ENCODE peak calls at places on chromosomes 11 and 22, in four cellular contexts. X is K562, E is HL-60, O is GM12878. T is an unnamed sample.

GRCh38 chr22:38755911-38756532 is at the start of gene SUN2:
- DNase-seq in X (peak), E (peak), O (peak), T (peak)

GRCh38 chr22:49983148-49984042 is 22.8 kb downstream of the PIM3 start:
- DNase-seq in X (no peak), E (no peak), O (no peak), T (no peak)

GRCh38 chr22:30290679-30291333 is 1.5 kb upstream of the CASTOR1 start:
- DNase-seq in X (no peak), E (no peak), O (no peak), T (no peak)

GRCh38 chr11:129249351-129249750 is 57.2 kb upstream of the ARHGAP32 start:
- DNase-seq in X (no peak), E (no peak), O (no peak), T (no peak)

GRCh38 chr22:49971232-49972162 is 10.9 kb downstream of the PIM3 start:
- DNase-seq in X (peak), E (peak), O (no peak), T (no peak)

GRCh38 chr11:47270331-47271271 is 668 bp downstream of the MADD start:
- DNase-seq in X (peak), E (no peak), O (no peak), T (no peak)

GRCh38 chr11:68865241-68865640 is 23.5 kb upstream of the CPT1A start:
- DNase-seq in X (no peak), E (no peak), O (no peak), T (no peak)

GRCh38 chr11:64850979-64851567 is 6.6 kb upstream of the CDC42BPG start:
- DNase-seq in X (no peak), E (no peak), O (peak), T (peak)

GRCh38 chr22:47713880-47714452 is 951.5 kb downstream of the TBC1D22A start:
- DNase-seq in X (peak), E (no peak), O (no peak), T (no peak)

GRCh38 chr11:133961890-133962289 is 5.1 kb upstream of the IGSF9B start:
- DNase-seq in X (no peak), E (no peak), O (no peak), T (no peak)

GRCh38 chr11:1840780-1841480 is 2.1 kb downstream of the TNNI2 start:
- DNase-seq in X (peak), E (no peak), O (no peak), T (no peak)

GRCh38 chr11:125164422-125165110 is at the start of gene PKNOX2:
- DNase-seq in X (peak), E (no peak), O (no peak), T (peak)

GRCh38 chr11:16606784-16607674 is 131.4 kb upstream of the C11orf58 start:
- DNase-seq in X (peak), E (no peak), O (no peak), T (no peak)

GRCh38 chr11:8913961-8914660 is 3.1 kb downstream of the AKIP1 start:
- DNase-seq in X (peak), E (peak), O (no peak), T (no peak)

GRCh38 chr22:42794551-42795510 is 62.2 kb downstream of the ARFGAP3 start:
- DNase-seq in X (no peak), E (no peak), O (no peak), T (no peak)

GRCh38 chr22:44449061-44449682 is 48.9 kb downstream of the RTL6 start:
- DNase-seq in X (peak), E (peak), O (no peak), T (no peak)

GRCh38 chr11:78268516-78269410 is 80.0 kb downstream of the USP35 start:
- DNase-seq in X (no peak), E (no peak), O (no peak), T (no peak)

GRCh38 chr11:71432761-71433647 is 15.2 kb downstream of the DHCR7 start:
- DNase-seq in X (no peak), E (no peak), O (no peak), T (no peak)

GRCh38 chr11:130002352-130002845 is at the start of gene PRDM10:
- DNase-seq in X (peak), E (peak), O (no peak), T (peak)

GRCh38 chr22:45692549-45692948 is 20.9 kb downstream of the ATXN10 start:
- DNase-seq in X (no peak), E (no peak), O (no peak), T (no peak)

GRCh38 chr22:30444632-30445437 is 19.3 kb downstream of the MTFP1 start:
- DNase-seq in X (peak), E (peak), O (no peak), T (no peak)

GRCh38 chr11:47553417-47553746 is 450 bp upstream of the CELF1 start:
- DNase-seq in X (no peak), E (no peak), O (no peak), T (no peak)

GRCh38 chr22:25221790-25222189 is 2.4 kb downstream of the CRYBB2 start:
- DNase-seq in X (no peak), E (no peak), O (no peak), T (no peak)

GRCh38 chr22:40654522-40655167 is 18.1 kb upstream of the MRTFA start:
- DNase-seq in X (peak), E (no peak), O (no peak), T (no peak)

GRCh38 chr11:65770951-65771567 is 9.7 kb downstream of the AP5B1 start:
- DNase-seq in X (no peak), E (no peak), O (no peak), T (no peak)

GRCh38 chr11:66467756-66468155 is 1.1 kb downstream of the PELI3 start:
- DNase-seq in X (no peak), E (peak), O (no peak), T (no peak)

GRCh38 chr11:71420455-71421241 is 27.5 kb downstream of the DHCR7 start:
- DNase-seq in X (peak), E (no peak), O (peak), T (no peak)

GRCh38 chr11:126518130-126518995 is 162.9 kb downstream of the ST3GAL4 start:
- DNase-seq in X (no peak), E (no peak), O (no peak), T (no peak)

GRCh38 chr11:32034149-32034548 is 56.7 kb upstream of the RCN1 start:
- DNase-seq in X (no peak), E (no peak), O (no peak), T (no peak)

GRCh38 chr11:103024086-103024485 is 67.9 kb downstream of the DCUN1D5 start:
- DNase-seq in X (no peak), E (no peak), O (no peak), T (no peak)

GRCh38 chr22:22927196-22927887 is 39.7 kb downstream of the IGLL5 start:
- DNase-seq in X (peak), E (no peak), O (no peak), T (no peak)

GRCh38 chr11:76151561-76152085 is 54.7 kb downstream of the WNT11 start:
- DNase-seq in X (no peak), E (no peak), O (no peak), T (no peak)

GRCh38 chr11:95364324-95365295 is 133.6 kb upstream of the SESN3 start:
- DNase-seq in X (no peak), E (no peak), O (no peak), T (no peak)

DNA sequence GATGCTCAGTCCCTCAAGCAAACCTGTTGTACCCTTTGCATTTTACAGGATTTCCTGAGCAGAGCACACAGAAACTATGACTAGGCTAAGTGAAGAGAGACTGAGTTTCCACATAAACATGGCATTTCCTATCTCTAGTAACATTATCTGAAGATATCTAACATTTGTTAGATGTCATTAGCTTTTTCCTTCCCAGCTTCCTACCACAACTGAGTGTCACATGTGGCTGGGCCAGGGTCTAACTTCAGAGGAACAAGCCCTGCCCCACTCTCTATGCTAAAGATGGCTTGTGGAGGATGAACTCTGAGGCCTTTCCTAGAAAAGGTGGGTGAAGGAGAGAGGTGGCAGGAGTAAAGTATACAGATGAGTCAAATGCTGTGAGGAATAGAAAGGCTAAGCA is 16.5 kb downstream of the C22orf42 start:
- DNase-seq in X (no peak), E (no peak), O (no peak), T (no peak)
- TF ChIP-seq SPI1 in X (no peak), E (no peak), O (no peak), T (no peak)

DNA sequence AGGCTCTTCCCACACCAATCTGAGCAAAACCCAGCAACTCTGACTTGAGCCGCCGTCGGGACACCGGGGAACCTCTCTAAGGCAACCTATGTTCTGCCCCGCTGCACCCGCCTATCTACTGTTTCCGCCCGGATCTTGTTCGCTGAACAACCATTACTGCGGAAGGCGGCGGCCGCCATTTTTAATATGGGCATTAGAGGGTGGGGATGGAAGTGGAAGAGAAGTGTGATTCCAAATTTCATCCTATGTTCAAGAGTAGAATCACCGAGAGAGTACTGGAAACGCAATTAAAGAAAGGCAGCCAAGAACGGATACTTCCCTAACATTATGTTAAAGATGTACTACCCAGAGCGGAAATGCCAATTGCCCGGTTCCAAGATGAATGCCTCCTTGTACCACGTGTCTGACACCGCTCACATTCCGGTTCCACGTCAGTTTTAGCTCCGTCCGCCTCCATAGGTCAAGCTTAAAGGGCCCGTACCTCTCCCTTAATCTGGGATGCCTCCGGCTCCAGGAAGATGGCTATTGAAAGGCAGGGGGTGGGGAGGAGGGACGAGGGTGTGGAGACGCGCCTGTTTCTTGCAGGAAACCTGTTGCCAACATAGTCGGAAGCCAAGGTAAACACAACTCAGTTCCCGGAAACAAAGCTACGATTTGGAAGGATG is at the start of gene DPAGT1:
- DNase-seq in X (peak), E (peak), O (peak), T (peak)
- TF ChIP-seq POLR2AphosphoS5 in X (no peak), E (peak), O (no peak), T (no peak)

GRCh38 chr11:123193742-123194141 is 1.3 kb downstream of the CLMP start:
- DNase-seq in X (no peak), E (no peak), O (no peak), T (no peak)

GRCh38 chr11:123188508-123189165 is 6.4 kb downstream of the CLMP start:
- DNase-seq in X (no peak), E (no peak), O (no peak), T (no peak)

GRCh38 chr11:123191939-123192338 is 3.1 kb downstream of the CLMP start:
- DNase-seq in X (no peak), E (no peak), O (no peak), T (no peak)

GRCh38 chr11:123187670-123188507 is 7.2 kb downstream of the CLMP start:
- DNase-seq in X (no peak), E (no peak), O (no peak), T (no peak)

DNA sequence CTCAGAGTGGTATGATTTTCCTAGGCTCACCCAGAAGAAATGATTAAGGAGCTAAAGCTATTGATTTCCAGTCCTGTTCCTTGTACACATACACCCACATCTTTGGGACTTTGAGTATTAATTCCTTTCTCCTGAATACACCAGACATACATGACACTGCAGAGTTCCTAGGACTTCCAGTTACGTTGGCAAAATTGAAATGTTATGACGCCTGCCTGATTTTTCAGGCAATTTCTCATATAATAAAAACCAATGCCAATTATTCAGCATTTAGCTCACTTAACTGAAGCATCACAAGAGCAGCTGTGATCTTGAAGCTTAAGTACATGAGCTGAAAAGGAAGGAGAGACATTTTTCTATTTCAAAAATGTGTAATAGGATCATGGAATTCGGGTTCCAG is 4.5 kb downstream of the CLMP start:
- DNase-seq in X (no peak), E (no peak), O (no peak), T (no peak)
- TF ChIP-seq SPI1 in X (no peak), E (no peak), O (no peak), T (no peak)

GRCh38 chr11:23090659-23091058 is 230.4 kb upstream of the CCDC179 start:
- DNase-seq in X (no peak), E (no peak), O (no peak), T (no peak)

GRCh38 chr11:23097906-23098305 is 237.6 kb upstream of the CCDC179 start:
- DNase-seq in X (no peak), E (no peak), O (no peak), T (no peak)

DNA sequence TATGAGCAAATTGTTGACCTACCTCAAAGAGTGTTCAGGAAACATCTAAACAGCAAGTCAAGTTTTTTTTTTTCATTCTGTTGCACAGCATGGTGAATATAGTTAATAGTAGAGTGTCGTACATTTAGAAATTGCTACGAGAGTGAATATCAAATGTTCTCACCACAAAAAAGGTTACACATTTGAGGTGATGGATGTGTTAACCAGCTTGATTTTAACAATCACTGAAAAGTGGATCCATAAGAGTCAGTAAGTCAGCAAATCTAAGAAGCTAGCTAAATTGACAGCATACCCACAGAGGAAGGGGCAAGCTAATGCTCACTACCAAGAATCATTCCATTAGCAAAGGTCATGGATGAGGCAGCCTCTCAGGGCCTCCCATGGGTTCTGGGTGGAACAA is 235.4 kb upstream of the CCDC179 start:
- DNase-seq in X (no peak), E (no peak), O (no peak), T (no peak)
- TF ChIP-seq POLR2AphosphoS5 in X (no peak), E (no peak), O (no peak), T (no peak)

DNA sequence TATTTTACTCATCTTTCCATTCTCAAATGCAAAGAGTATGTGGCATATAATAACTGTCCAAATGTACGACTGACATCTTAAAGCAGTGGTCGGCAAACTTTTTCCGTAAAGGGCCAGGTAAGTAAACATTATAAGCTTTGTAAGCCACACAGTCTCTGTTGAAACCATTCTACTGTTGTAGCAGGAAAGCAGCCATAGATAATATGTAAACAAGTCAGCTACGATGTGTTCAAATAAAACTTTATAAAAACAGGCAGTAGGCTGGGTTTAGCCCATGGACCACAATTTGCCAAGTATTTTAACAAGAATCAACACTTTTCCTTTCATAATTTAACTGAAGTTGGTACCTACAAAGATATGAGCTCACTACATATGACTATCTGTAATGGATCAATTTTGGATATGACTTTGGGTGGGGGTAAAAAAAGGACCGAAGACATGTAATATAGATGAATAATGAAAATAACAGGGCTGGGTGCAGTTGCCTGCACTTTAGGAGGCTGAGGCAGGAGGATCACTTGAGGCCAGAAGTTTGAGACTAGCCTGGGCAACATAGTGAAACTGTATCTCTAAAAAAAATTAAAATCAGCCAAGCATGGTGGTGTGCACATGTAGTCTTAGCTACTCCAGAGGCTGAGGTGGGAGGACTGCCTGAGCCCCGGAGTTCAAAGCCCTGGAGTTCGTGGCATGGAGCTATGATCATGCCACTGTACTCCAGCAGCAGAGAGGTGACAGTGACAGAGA is 5.7 kb downstream of the RDX start:
- DNase-seq in X (no peak), E (no peak), O (no peak), T (no peak)
- TF ChIP-seq SPI1 in X (no peak), E (no peak), O (no peak), T (no peak)

T was measured in GM12891.